ENCODE peak calls at places on chromosomes 7 and 10, in seven cellular contexts. W is OCI-LY7, M is astrocyte, P is mammary epithelial cell, E is IMR-90, N is GM12878, S is mesenchymal stem cell. A is an unnamed sample.

GRCh38 chr10:110422548-110422947 is 75.2 kb upstream of the DUSP5 start:
- DNase-seq in W (no peak), S (no peak), E (no peak), N (no peak), M (no peak), P (no peak), A (no peak)

GRCh38 chr10:90062786-90063185 is 361.4 kb downstream of the KIF20B start:
- DNase-seq in S (no peak), N (no peak), E (peak; percentile 4), M (peak; percentile 79), W (no peak), P (no peak), A (no peak)

GRCh38 chr10:31136951-31137885 is 105.6 kb upstream of the ZNF438 start:
- DNase-seq in E (peak; percentile 69), P (peak; percentile 46), N (no peak), W (no peak), S (peak; percentile 76), M (peak; percentile 68), A (no peak)

GRCh38 chr7:7709263-7709662 is 9.1 kb downstream of the RPA3 start:
- DNase-seq in W (no peak), E (no peak), N (no peak), M (no peak), S (no peak), P (no peak), A (no peak)

GRCh38 chr10:60444494-60445064 is 54.9 kb upstream of the ANK3 start:
- DNase-seq in N (no peak), W (no peak), S (no peak), E (peak; percentile 63), P (no peak), M (peak; percentile 27), A (no peak)

GRCh38 chr7:40077849-40078248 is 56.6 kb downstream of the MPLKIP start:
- DNase-seq in E (peak; percentile 54), S (peak; percentile 47), N (no peak), P (no peak), M (no peak), W (no peak), A (no peak)

GRCh38 chr10:104485632-104486031 is 132.0 kb downstream of the CFAP58 start:
- DNase-seq in S (no peak), W (no peak), P (no peak), E (no peak), M (no peak), N (no peak), A (no peak)

GRCh38 chr7:14639801-14640200 is 262.8 kb downstream of the DGKB start:
- DNase-seq in N (no peak), E (no peak), W (no peak), M (peak; percentile 6), S (no peak), P (peak; percentile 86), A (peak; percentile 2)

GRCh38 chr7:83072576-83073517 is 89.8 kb downstream of the PCLO start:
- DNase-seq in P (peak; percentile 16), S (no peak), M (no peak), E (no peak), W (peak; percentile 8), N (no peak), A (no peak)

GRCh38 chr10:110226555-110226925 is 19.1 kb downstream of the MXI1 start:
- DNase-seq in N (no peak), S (peak; percentile 94), P (peak; percentile 85), M (peak; percentile 89), E (peak; percentile 92), W (peak; percentile 89), A (no peak)

GRCh38 chr7:108138911-108139310 is 8.8 kb upstream of the LAMB4 start:
- DNase-seq in N (no peak), W (no peak), E (no peak), S (no peak), M (no peak), P (no peak), A (no peak)

GRCh38 chr7:46059308-46060020 is 138.4 kb upstream of the IGFBP3 start:
- DNase-seq in S (no peak), E (no peak), W (no peak), M (no peak), N (no peak), P (no peak), A (no peak)

GRCh38 chr7:121328508-121329459 is at the start of gene WNT16:
- DNase-seq in N (no peak), M (no peak), P (no peak), E (no peak), S (no peak), W (no peak), A (no peak)

GRCh38 chr7:42192851-42193456 is 44.1 kb downstream of the GLI3 start:
- DNase-seq in N (no peak), W (no peak), P (peak; percentile 42), S (peak; percentile 52), E (peak; percentile 38), M (peak; percentile 16), A (no peak)

GRCh38 chr10:114779803-114780609 is 41.6 kb upstream of the FHIP2A start:
- DNase-seq in W (no peak), N (no peak), P (peak; percentile 83), M (peak; percentile 88), S (peak; percentile 82), E (peak; percentile 92), A (peak; percentile 32)

GRCh38 chr7:91892099-91892788 is 11.7 kb upstream of the MTERF1 start:
- DNase-seq in P (no peak), S (peak; percentile 18), W (no peak), M (peak; percentile 15), E (no peak), N (no peak), A (no peak)

GRCh38 chr7:151058766-151059361 is 525 bp upstream of the SLC4A2 start:
- DNase-seq in M (peak; percentile 56), P (peak; percentile 16), S (peak; percentile 70), W (peak; percentile 41), N (no peak), E (no peak), A (no peak)

GRCh38 chr7:51288896-51289607 is 27.6 kb downstream of the COBL start:
- DNase-seq in S (no peak), M (no peak), E (no peak), W (no peak), P (no peak), N (no peak), A (no peak)

GRCh38 chr7:26657139-26657753 is 207.1 kb downstream of the SKAP2 start:
- DNase-seq in P (no peak), E (no peak), S (no peak), W (no peak), M (no peak), N (no peak), A (no peak)

GRCh38 chr7:26656735-26657134 is 207.7 kb downstream of the SKAP2 start:
- DNase-seq in W (no peak), N (no peak), E (no peak), M (no peak), S (no peak), P (no peak), A (no peak)

GRCh38 chr7:26658698-26659084 is 205.7 kb downstream of the SKAP2 start:
- DNase-seq in P (no peak), W (no peak), N (no peak), M (no peak), E (no peak), S (no peak), A (no peak)

GRCh38 chr7:26658080-26658697 is 206.2 kb downstream of the SKAP2 start:
- DNase-seq in E (no peak), M (no peak), P (no peak), S (no peak), W (no peak), N (no peak), A (no peak)

GRCh38 chr7:26659121-26659520 is 205.3 kb downstream of the SKAP2 start:
- DNase-seq in W (no peak), M (no peak), N (no peak), E (no peak), S (no peak), P (no peak), A (no peak)
- H2AFZ ChIP-seq in W (no peak overlapping the region), M (no peak overlapping the region), N (no peak overlapping the region), E (no peak overlapping the region), S (no peak overlapping the region), P (no peak overlapping the region), A (no peak overlapping the region)

DNA sequence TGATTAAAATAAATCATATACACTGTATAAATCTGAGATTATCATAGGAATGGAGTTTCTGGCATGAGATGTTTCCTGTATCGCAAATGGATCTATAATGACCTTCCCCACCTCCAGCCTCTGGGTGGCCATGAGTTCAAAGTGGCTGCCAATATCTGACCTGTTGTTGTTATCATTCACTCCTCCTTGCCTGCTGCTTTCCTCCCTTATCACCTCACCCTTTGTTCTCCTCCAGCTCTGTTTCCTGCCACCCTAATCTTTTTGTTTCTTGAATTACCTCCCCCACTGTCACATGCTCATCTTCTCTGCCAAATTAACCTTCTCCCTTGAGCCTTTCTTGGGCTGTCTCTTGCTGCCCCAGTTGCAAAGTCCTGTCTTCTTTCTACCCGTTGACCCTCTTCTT is 12.0 kb downstream of the SCD start:
- DNase-seq in S (no peak), P (no peak), M (no peak), W (no peak), N (no peak), E (no peak), A (no peak)
- H3K36me3 ChIP-seq in S (peaks cover 38% of the 10 kb centered on the region), P (peaks cover 45% of the 10 kb centered on the region), M (peaks cover 68% of the 10 kb centered on the region), W (peaks cover 95% of the 10 kb centered on the region), N (peaks cover 7% of the 10 kb centered on the region), E (peaks cover 62% of the 10 kb centered on the region), A (peaks cover 56% of the 10 kb centered on the region)

GRCh38 chr7:149714910-149715471 is 58.4 kb downstream of the ZNF467 start:
- DNase-seq in P (peak; percentile 48), E (peak; percentile 9), M (no peak), W (no peak), S (peak; percentile 33), N (no peak), A (no peak)
- H2AFZ ChIP-seq in P (peak overlapping the region; percentile 87), E (peak overlapping the region; percentile 98), M (peak overlapping the region; percentile 86), W (peak overlapping the region; percentile 89), S (peak overlapping the region; percentile 60), N (peak overlapping the region; percentile 77), A (peak overlapping the region; percentile 81)

DNA sequence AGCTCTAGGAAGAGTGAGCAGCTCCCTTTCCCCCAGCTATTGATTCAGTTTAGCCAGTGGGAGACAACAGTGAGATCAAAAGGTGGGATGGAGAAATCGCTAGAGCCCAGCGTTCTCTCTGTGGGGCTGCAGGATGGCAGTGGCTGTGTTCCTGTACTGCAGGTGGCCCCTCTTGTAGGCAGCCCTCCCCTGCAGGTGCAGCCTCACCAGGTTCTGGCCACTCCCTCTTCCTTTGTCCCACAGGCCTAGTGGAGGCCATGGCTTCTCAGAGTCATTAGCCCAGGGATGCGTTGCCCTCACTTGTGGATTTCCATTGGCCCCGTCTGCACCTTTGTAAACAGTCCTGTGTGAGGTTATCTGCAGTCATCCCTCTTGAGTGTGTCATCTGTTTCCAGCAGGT is 11.1 kb downstream of the MSRB2 start:
- DNase-seq in S (no peak), N (no peak), E (no peak), M (no peak), P (no peak), W (no peak), A (no peak)
- H3K36me3 ChIP-seq in S (peaks cover 26% of the 10 kb centered on the region), N (no peaks in the 10 kb centered on the region), E (peaks cover 28% of the 10 kb centered on the region), M (peaks cover 4% of the 10 kb centered on the region), P (no peaks in the 10 kb centered on the region), W (no peaks in the 10 kb centered on the region), A (peaks cover 4% of the 10 kb centered on the region)

A was measured in keratinocyte.